ENCODE peak calls at places on chromosomes 11 and 22, in nine cellular contexts. Q is CD8-positive, alpha-beta T cell; K is cardiac fibroblast; X is Peyer's patch; F is BE2C; J is IMR-90; Y is stomach; O is esophagus squamous epithelium; D is H1. S is an unnamed sample.

GRCh38 chr11:68582416-68583046 is 101.8 kb upstream of the GAL start:
- DNase-seq in F (no peak), J (no peak), Q (no peak), Y (no peak), D (no peak), X (no peak), K (no peak), O (no peak), S (no peak)

GRCh38 chr11:1382831-1383607 is 6.7 kb upstream of the BRSK2 start:
- DNase-seq in Q (peak; percentile 81), D (no peak), X (peak; percentile 92), Y (peak; percentile 83), F (peak; percentile 57), J (peak; percentile 79), K (peak; percentile 74), O (no peak), S (peak; percentile 48)

GRCh38 chr22:25564320-25564978 is at the start of gene GRK3:
- DNase-seq in D (peak; percentile 29), K (peak; percentile 46), O (peak; percentile 31), Y (peak; percentile 55), J (peak; percentile 27), F (peak; percentile 89), Q (peak; percentile 35), X (peak; percentile 79), S (peak; percentile 13)

GRCh38 chr22:44409691-44410316 is 88.2 kb downstream of the RTL6 start:
- DNase-seq in Y (no peak), Q (no peak), O (no peak), X (no peak), F (no peak), K (no peak), D (no peak), J (no peak), S (no peak)

GRCh38 chr11:90453525-90453924 is 230.7 kb upstream of the CHORDC1 start:
- DNase-seq in Q (no peak), J (no peak), K (no peak), F (no peak), X (no peak), D (no peak), O (no peak), Y (no peak), S (no peak)

GRCh38 chr11:100630898-100631297 is 56.2 kb upstream of the ARHGAP42 start:
- DNase-seq in O (no peak), K (no peak), Y (peak; percentile 53), J (peak; percentile 56), X (no peak), F (no peak), D (no peak), Q (no peak), S (no peak)

GRCh38 chr11:111909378-111909777 is 2.2 kb downstream of the CRYAB start:
- DNase-seq in Y (no peak), K (no peak), D (no peak), F (no peak), Q (no peak), J (no peak), X (no peak), O (no peak), S (no peak)

GRCh38 chr22:23072035-23072910 is 2.0 kb downstream of the GNAZ start:
- DNase-seq in O (no peak), K (no peak), F (no peak), Q (no peak), X (no peak), Y (no peak), D (no peak), J (peak; percentile 30), S (peak; percentile 62)

GRCh38 chr11:27423125-27423524 is 49.5 kb downstream of the LGR4 start:
- DNase-seq in J (peak; percentile 80), D (no peak), K (peak; percentile 97), O (no peak), Y (peak; percentile 31), Q (no peak), X (no peak), F (no peak), S (peak; percentile 82)

GRCh38 chr11:92790376-92790775 is 179.1 kb upstream of the MTNR1B start:
- DNase-seq in X (no peak), K (no peak), O (no peak), F (no peak), D (no peak), Q (no peak), Y (no peak), J (no peak), S (peak; percentile 13)

DNA sequence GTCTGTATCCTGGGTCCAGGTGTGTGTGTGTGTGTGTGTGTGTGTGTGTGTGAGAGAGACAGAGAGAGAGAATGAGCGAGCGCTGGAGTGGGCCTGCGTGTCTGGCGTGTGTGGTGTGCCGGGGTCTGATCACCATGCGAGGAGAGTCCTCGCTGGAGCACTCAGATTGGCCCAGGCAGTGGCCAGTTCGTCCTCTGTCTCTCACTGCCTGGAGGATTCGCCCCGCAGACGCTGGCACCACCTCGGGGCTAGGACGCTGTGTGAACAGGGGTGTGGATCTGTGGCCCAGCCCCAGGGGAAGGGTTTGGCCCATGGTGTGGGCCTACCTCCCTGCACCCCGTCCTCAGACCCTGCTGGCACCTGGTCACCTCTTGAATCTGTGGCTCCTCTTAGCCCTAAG is 11.6 kb upstream of the CACNA1I start:
- DNase-seq in K (no peak), F (no peak), Y (no peak), J (no peak), D (no peak), X (no peak), Q (no peak), O (no peak), S (no peak)
- H3K4me3 ChIP-seq in K (no peak overlapping the region), F (no peak overlapping the region), Y (no peak overlapping the region), J (no peak overlapping the region), D (no peak overlapping the region), X (no peak overlapping the region), Q (no peak overlapping the region), O (no peak overlapping the region), S (no peak overlapping the region)

GRCh38 chr22:41952713-41953112 is 763 bp downstream of the SMIM45 start:
- DNase-seq in O (no peak), F (no peak), X (no peak), Y (no peak), K (no peak), Q (no peak), D (no peak), J (no peak), S (no peak)

GRCh38 chr22:41963453-41964105 is 5.7 kb upstream of the SEPTIN3 start:
- DNase-seq in D (no peak), Y (peak; percentile 65), Q (no peak), O (no peak), J (peak; percentile 43), K (peak; percentile 89), X (no peak), F (no peak), S (peak; percentile 66)

DNA sequence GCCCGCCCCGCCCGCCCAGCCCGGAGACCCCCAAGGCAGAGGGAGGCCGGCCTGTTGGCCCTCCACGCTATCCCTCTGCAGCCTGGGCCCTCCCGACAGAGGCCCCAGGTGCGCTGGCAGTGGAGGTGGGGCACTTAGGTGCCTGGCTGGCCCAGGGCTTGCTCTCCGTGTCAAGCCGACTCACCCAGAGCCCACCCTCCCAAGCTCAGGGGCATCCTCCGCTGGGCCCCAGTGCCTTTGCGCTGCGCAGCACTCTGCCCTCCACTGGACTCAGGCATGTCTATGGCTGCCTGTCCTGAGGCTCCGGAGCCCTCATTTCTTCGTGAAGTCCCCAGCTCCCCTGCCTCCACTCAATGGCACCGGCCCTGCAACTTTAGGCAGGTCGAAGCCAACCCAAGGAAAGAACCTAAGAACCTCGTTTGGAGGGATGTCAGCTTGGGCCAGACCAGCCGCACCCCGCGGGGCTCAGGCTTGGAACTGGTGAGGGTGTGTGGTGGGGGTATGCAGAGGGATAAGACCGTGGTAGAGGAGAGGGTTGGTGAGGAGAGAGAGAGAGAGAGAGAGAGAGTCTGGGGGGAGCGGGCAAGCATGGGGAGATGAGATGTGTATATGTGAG is 6.1 kb downstream of the SMIM45 start:
- DNase-seq in Y (no peak), O (no peak), D (no peak), F (no peak), J (no peak), X (no peak), K (no peak), Q (no peak), S (no peak)
- TF ChIP-seq CTCF in Y (no peak), O (no peak), D (no peak), F (no peak), J (no peak), X (no peak), K (no peak), Q (peak; percentile 53), S (no peak)

GRCh38 chr11:79414644-79415317 is 26.0 kb downstream of the TENM4 start:
- DNase-seq in J (peak; percentile 81), X (no peak), K (peak; percentile 71), F (no peak), Y (no peak), O (no peak), D (no peak), Q (no peak), S (peak; percentile 85)
- H3K4me3 ChIP-seq in J (no peak overlapping the region), X (no peak overlapping the region), K (no peak overlapping the region), F (no peak overlapping the region), Y (no peak overlapping the region), O (no peak overlapping the region), D (no peak overlapping the region), Q (no peak overlapping the region), S (peak overlapping the region; percentile 29)

GRCh38 chr22:42399315-42400271 is 32.6 kb downstream of the NFAM1 start:
- DNase-seq in Q (no peak), K (no peak), J (no peak), F (peak; percentile 91), O (no peak), D (no peak), Y (peak; percentile 30), X (peak; percentile 75), S (no peak)

GRCh38 chr22:42400811-42401547 is 31.2 kb downstream of the NFAM1 start:
- DNase-seq in F (no peak), D (no peak), X (no peak), Q (no peak), O (no peak), J (no peak), Y (no peak), K (no peak), S (no peak)

GRCh38 chr22:42401562-42402334 is 30.5 kb downstream of the NFAM1 start:
- DNase-seq in O (no peak), Y (no peak), X (no peak), K (no peak), D (no peak), F (no peak), J (no peak), Q (no peak), S (no peak)

GRCh38 chr22:42397332-42398246 is 34.6 kb downstream of the NFAM1 start:
- DNase-seq in D (no peak), K (no peak), Q (no peak), Y (no peak), J (no peak), O (no peak), F (no peak), X (peak; percentile 78), S (no peak)

DNA sequence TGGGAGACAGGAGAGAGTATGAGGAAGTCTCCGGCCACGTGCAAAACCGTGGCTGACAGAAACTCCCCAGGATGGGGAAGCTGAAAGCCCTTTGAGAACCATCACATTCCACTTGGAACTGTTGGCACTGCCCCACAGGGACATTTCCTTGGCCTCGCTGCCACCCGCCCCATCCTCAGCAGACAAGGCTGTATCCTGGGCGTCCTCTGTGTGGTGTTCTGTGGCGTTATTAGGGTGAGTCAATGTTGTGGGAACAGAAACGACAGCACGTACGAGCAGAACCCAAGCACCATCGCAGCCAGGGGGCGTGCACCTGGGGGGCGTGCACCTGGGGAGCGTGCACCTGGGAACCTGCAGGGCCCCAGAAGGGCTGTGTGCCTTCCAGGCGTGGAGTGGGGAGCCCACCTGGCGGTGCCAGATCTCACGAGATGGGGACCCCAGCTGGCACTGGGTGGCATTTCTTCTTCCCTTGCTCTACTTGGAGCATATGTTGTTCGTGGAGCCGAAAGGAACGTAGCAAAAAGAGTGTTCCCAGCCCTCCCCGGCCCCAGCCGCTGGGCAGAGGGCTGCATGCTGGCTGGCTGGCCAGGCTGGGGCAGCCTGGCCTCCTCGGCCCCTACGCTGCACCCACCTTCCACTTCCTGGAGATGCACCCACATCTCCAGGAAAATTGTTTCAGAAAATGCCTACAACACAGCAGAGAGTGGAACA is 35.4 kb downstream of the NFAM1 start:
- DNase-seq in Q (peak; percentile 10), J (no peak), F (no peak), X (peak; percentile 79), D (no peak), Y (no peak), K (no peak), O (no peak), S (no peak)
- TF ChIP-seq CTCF in Q (no peak), J (no peak), F (no peak), X (peak; percentile 44), D (peak; percentile 24), Y (no peak), K (no peak), O (no peak), S (no peak)

S was measured in AG10803.